ENCODE peak calls at places on chromosome 3, in ten cellular contexts. X is iris pigment epithelial cell; F is NCI-H1105; S is heart right ventricle; L is OCI-M1; P is activated CD8-positive, alpha-beta memory T cell treated with anti-CD3 and anti-CD28 coated beads for 24 hours; V is frontal cortex; E is NAMALWA; T is T follicular helper cell; K is progenitor cell of endocrine pancreas. Z is an unnamed sample.

GRCh38 chr3:44988073-44988472 is 12.0 kb downstream of the EXOSC7 start:
- DNase-seq in X (no peak), F (no peak), S (no peak), L (peak; percentile 65), P (peak; percentile 37), V (no peak), E (peak; percentile 54), T (no peak), K (no peak), Z (no peak)

GRCh38 chr3:134029734-134030381 is at the start of gene SLCO2A1:
- DNase-seq in X (peak; percentile 21), F (peak; percentile 62), S (peak; percentile 32), L (no peak), P (peak; percentile 52), V (peak; percentile 59), E (no peak), T (no peak), K (peak; percentile 66), Z (no peak)

GRCh38 chr3:152413244-152413643 is 144.5 kb downstream of the MBNL1 start:
- DNase-seq in X (peak; percentile 25), F (no peak), S (no peak), L (no peak), P (no peak), V (no peak), E (no peak), T (no peak), K (no peak), Z (no peak)

GRCh38 chr3:62090066-62090465 is 283.3 kb downstream of the FEZF2 start:
- DNase-seq in X (no peak), F (no peak), S (no peak), L (no peak), P (no peak), V (no peak), E (no peak), T (no peak), K (no peak), Z (no peak)

GRCh38 chr3:170815340-170815739 is 54.7 kb downstream of the RPL22L1 start:
- DNase-seq in X (no peak), F (peak; percentile 80), S (no peak), L (no peak), P (no peak), V (no peak), E (no peak), T (no peak), K (no peak), Z (no peak)

GRCh38 chr3:99712291-99712954 is 74.0 kb downstream of the COL8A1 start:
- DNase-seq in X (no peak), F (no peak), S (no peak), L (no peak), P (no peak), V (no peak), E (no peak), T (no peak), K (no peak), Z (no peak)

GRCh38 chr3:184737063-184737462 is 25.2 kb upstream of the MAGEF1 start:
- DNase-seq in X (no peak), F (no peak), S (no peak), L (no peak), P (no peak), V (no peak), E (no peak), T (no peak), K (no peak), Z (peak; percentile 17)

GRCh38 chr3:124772081-124772831 is 42.0 kb downstream of the UMPS start:
- DNase-seq in X (peak; percentile 64), F (peak; percentile 78), S (peak; percentile 70), L (peak; percentile 98), P (no peak), V (peak; percentile 45), E (no peak), T (no peak), K (no peak), Z (peak; percentile 73)

GRCh38 chr3:67460841-67461240 is 193.6 kb downstream of the SUCLG2 start:
- DNase-seq in X (no peak), F (no peak), S (no peak), L (no peak), P (no peak), V (no peak), E (no peak), T (no peak), K (no peak), Z (no peak)

Z was measured in spleen.